ENCODE peak calls at places on chromosome 12, in eight cellular contexts. One of them, this sample, is unnamed.

GRCh38 chr12:21577516-21577915 is 27.1 kb downstream of the GYS2 start:
- DNase-seq in upper lobe of right lung: no peak
- DNase-seq in thoracic aorta: no peak
- DNase-seq in caudate nucleus: no peak
- DNase-seq in Peyer's patch: no peak
- DNase-seq in psoas muscle: no peak
- DNase-seq in Karpas-422: no peak
- DNase-seq in WERI-Rb-1: no peak
- DNase-seq in this sample: no peak

GRCh38 chr12:94706250-94706661 is 55.9 kb upstream of the TMCC3 start:
- DNase-seq in psoas muscle: no peak
- DNase-seq in upper lobe of right lung: no peak
- DNase-seq in WERI-Rb-1: no peak
- DNase-seq in Peyer's patch: no peak
- DNase-seq in thoracic aorta: no peak
- DNase-seq in Karpas-422: no peak
- DNase-seq in caudate nucleus: no peak
- DNase-seq in this sample: no peak

GRCh38 chr12:18799561-18799960 is 61.6 kb downstream of the CAPZA3 start:
- DNase-seq in caudate nucleus: no peak
- DNase-seq in psoas muscle: no peak
- DNase-seq in Peyer's patch: no peak
- DNase-seq in Karpas-422: no peak
- DNase-seq in thoracic aorta: no peak
- DNase-seq in WERI-Rb-1: no peak
- DNase-seq in upper lobe of right lung: no peak
- DNase-seq in this sample: no peak

GRCh38 chr12:68374315-68374982 is 42.3 kb upstream of the MDM1 start:
- DNase-seq in thoracic aorta: no peak
- DNase-seq in caudate nucleus: no peak
- DNase-seq in Karpas-422: no peak
- DNase-seq in psoas muscle: no peak
- DNase-seq in upper lobe of right lung: no peak
- DNase-seq in WERI-Rb-1: no peak
- DNase-seq in Peyer's patch: no peak
- DNase-seq in this sample: no peak

GRCh38 chr12:6925543-6926279 is 2.0 kb upstream of the ATN1 start:
- DNase-seq in psoas muscle: peak; percentile 81
- DNase-seq in Karpas-422: peak; percentile 52
- DNase-seq in caudate nucleus: peak; percentile 50
- DNase-seq in upper lobe of right lung: peak; percentile 82
- DNase-seq in Peyer's patch: no peak
- DNase-seq in thoracic aorta: no peak
- DNase-seq in WERI-Rb-1: no peak
- DNase-seq in this sample: peak; percentile 96

GRCh38 chr12:51391047-51391837 is at the start of gene GALNT6:
- DNase-seq in WERI-Rb-1: peak; percentile 55
- DNase-seq in Peyer's patch: peak; percentile 83
- DNase-seq in thoracic aorta: no peak
- DNase-seq in upper lobe of right lung: peak; percentile 79
- DNase-seq in caudate nucleus: no peak
- DNase-seq in Karpas-422: peak; percentile 89
- DNase-seq in psoas muscle: no peak
- DNase-seq in this sample: peak; percentile 95

GRCh38 chr12:128056299-128056885 is 210.6 kb upstream of the TMEM132C start:
- DNase-seq in psoas muscle: no peak
- DNase-seq in caudate nucleus: no peak
- DNase-seq in upper lobe of right lung: no peak
- DNase-seq in Karpas-422: no peak
- DNase-seq in WERI-Rb-1: peak; percentile 16
- DNase-seq in thoracic aorta: no peak
- DNase-seq in Peyer's patch: no peak
- DNase-seq in this sample: peak; percentile 90

GRCh38 chr12:26832817-26833691 is at the start of gene ITPR2:
- DNase-seq in WERI-Rb-1: peak; percentile 96
- DNase-seq in thoracic aorta: peak; percentile 77
- DNase-seq in caudate nucleus: peak; percentile 85
- DNase-seq in upper lobe of right lung: peak; percentile 98
- DNase-seq in Peyer's patch: peak; percentile 96
- DNase-seq in Karpas-422: peak; percentile 98
- DNase-seq in psoas muscle: peak; percentile 96
- DNase-seq in this sample: peak; percentile 99

GRCh38 chr12:11598900-11599299 is 50.6 kb upstream of the ETV6 start:
- DNase-seq in caudate nucleus: no peak
- DNase-seq in psoas muscle: no peak
- DNase-seq in Karpas-422: no peak
- DNase-seq in upper lobe of right lung: no peak
- DNase-seq in thoracic aorta: no peak
- DNase-seq in WERI-Rb-1: no peak
- DNase-seq in Peyer's patch: no peak
- DNase-seq in this sample: no peak

GRCh38 chr12:103800252-103800771 is 40.7 kb downstream of the NT5DC3 start:
- DNase-seq in Karpas-422: no peak
- DNase-seq in psoas muscle: peak; percentile 79
- DNase-seq in thoracic aorta: no peak
- DNase-seq in Peyer's patch: no peak
- DNase-seq in caudate nucleus: peak; percentile 26
- DNase-seq in WERI-Rb-1: no peak
- DNase-seq in upper lobe of right lung: no peak
- DNase-seq in this sample: peak; percentile 38

GRCh38 chr12:88925370-88925915 is 345.2 kb upstream of the KITLG start:
- DNase-seq in Karpas-422: no peak
- DNase-seq in Peyer's patch: no peak
- DNase-seq in upper lobe of right lung: no peak
- DNase-seq in WERI-Rb-1: no peak
- DNase-seq in thoracic aorta: no peak
- DNase-seq in psoas muscle: no peak
- DNase-seq in caudate nucleus: no peak
- DNase-seq in this sample: no peak

GRCh38 chr12:38892090-38892786 is 13.2 kb downstream of the CPNE8 start:
- DNase-seq in thoracic aorta: no peak
- DNase-seq in upper lobe of right lung: no peak
- DNase-seq in caudate nucleus: no peak
- DNase-seq in Karpas-422: no peak
- DNase-seq in psoas muscle: no peak
- DNase-seq in WERI-Rb-1: no peak
- DNase-seq in Peyer's patch: no peak
- DNase-seq in this sample: no peak

GRCh38 chr12:43069768-43070221 is 480.2 kb upstream of the PRICKLE1 start:
- DNase-seq in psoas muscle: peak; percentile 59
- DNase-seq in WERI-Rb-1: no peak
- DNase-seq in Peyer's patch: no peak
- DNase-seq in caudate nucleus: no peak
- DNase-seq in upper lobe of right lung: no peak
- DNase-seq in thoracic aorta: no peak
- DNase-seq in Karpas-422: no peak
- DNase-seq in this sample: no peak

GRCh38 chr12:12736759-12737676 is 19.9 kb downstream of the CDKN1B start:
- DNase-seq in psoas muscle: no peak
- DNase-seq in Peyer's patch: peak; percentile 53
- DNase-seq in thoracic aorta: no peak
- DNase-seq in WERI-Rb-1: no peak
- DNase-seq in caudate nucleus: no peak
- DNase-seq in Karpas-422: peak; percentile 75
- DNase-seq in upper lobe of right lung: no peak
- DNase-seq in this sample: no peak

GRCh38 chr12:99147150-99147549 is 500.4 kb upstream of the GARIN6 start:
- DNase-seq in Peyer's patch: no peak
- DNase-seq in WERI-Rb-1: no peak
- DNase-seq in psoas muscle: no peak
- DNase-seq in caudate nucleus: no peak
- DNase-seq in thoracic aorta: no peak
- DNase-seq in upper lobe of right lung: no peak
- DNase-seq in Karpas-422: peak; percentile 58
- DNase-seq in this sample: no peak

GRCh38 chr12:104049278-104050257 is at the start of gene GLT8D2:
- DNase-seq in WERI-Rb-1: no peak
- DNase-seq in upper lobe of right lung: peak; percentile 71
- DNase-seq in psoas muscle: peak; percentile 76
- DNase-seq in Peyer's patch: no peak
- DNase-seq in thoracic aorta: no peak
- DNase-seq in caudate nucleus: no peak
- DNase-seq in Karpas-422: no peak
- DNase-seq in this sample: peak; percentile 92

GRCh38 chr12:68617160-68617926 is 6.6 kb downstream of the RAP1B start:
- DNase-seq in upper lobe of right lung: no peak
- DNase-seq in thoracic aorta: no peak
- DNase-seq in Peyer's patch: no peak
- DNase-seq in psoas muscle: no peak
- DNase-seq in Karpas-422: peak; percentile 23
- DNase-seq in caudate nucleus: no peak
- DNase-seq in WERI-Rb-1: no peak
- DNase-seq in this sample: no peak

GRCh38 chr12:120241561-120242274 is 23.8 kb downstream of the PXN start:
- DNase-seq in Peyer's patch: no peak
- DNase-seq in Karpas-422: no peak
- DNase-seq in WERI-Rb-1: no peak
- DNase-seq in caudate nucleus: no peak
- DNase-seq in psoas muscle: no peak
- DNase-seq in thoracic aorta: no peak
- DNase-seq in upper lobe of right lung: no peak
- DNase-seq in this sample: no peak

GRCh38 chr12:120238839-120239445 is 26.6 kb downstream of the PXN start:
- DNase-seq in thoracic aorta: no peak
- DNase-seq in WERI-Rb-1: no peak
- DNase-seq in upper lobe of right lung: no peak
- DNase-seq in Peyer's patch: no peak
- DNase-seq in psoas muscle: no peak
- DNase-seq in Karpas-422: no peak
- DNase-seq in caudate nucleus: no peak
- DNase-seq in this sample: no peak

GRCh38 chr12:120240495-120240833 is 25.1 kb downstream of the PXN start:
- DNase-seq in upper lobe of right lung: no peak
- DNase-seq in Peyer's patch: no peak
- DNase-seq in caudate nucleus: no peak
- DNase-seq in WERI-Rb-1: no peak
- DNase-seq in Karpas-422: no peak
- DNase-seq in thoracic aorta: no peak
- DNase-seq in psoas muscle: no peak
- DNase-seq in this sample: no peak

GRCh38 chr12:120238224-120238616 is 27.3 kb downstream of the PXN start:
- DNase-seq in psoas muscle: no peak
- DNase-seq in upper lobe of right lung: no peak
- DNase-seq in WERI-Rb-1: no peak
- DNase-seq in Karpas-422: no peak
- DNase-seq in Peyer's patch: no peak
- DNase-seq in caudate nucleus: no peak
- DNase-seq in thoracic aorta: no peak
- DNase-seq in this sample: no peak

DNA sequence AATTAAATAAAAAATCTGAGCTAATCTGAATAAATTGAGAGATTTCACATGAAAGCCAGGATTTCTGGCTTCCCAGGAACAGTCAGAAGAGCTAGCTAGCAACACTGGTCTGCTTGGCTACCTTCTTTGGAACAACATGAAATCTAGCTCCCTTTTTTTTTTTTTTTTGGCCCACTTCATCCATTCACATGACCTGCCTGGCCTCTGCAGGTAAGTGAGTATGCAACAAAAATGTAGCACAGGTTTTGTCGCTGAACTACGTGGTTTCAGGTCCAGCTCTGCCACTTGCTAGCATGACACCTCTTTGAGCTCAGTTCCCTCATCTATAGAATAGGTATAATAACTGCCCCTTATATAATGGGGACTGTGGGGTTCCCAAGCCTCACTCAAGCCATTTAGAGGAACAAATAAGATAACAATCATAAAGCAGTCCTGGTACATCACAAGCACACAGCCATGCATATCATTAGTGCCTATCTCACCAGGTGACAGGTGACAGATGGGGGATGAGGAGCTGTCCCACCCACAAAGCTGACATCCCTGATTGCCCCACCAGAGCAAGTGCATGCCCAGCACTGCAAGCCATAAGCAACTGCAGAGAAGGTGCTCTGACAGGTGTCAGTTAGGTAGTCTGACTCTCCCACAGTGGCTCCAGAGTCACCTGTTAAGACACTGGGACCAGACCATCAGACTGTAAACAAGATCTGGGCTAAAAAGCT is 25.6 kb downstream of the PXN start:
- DNase-seq in caudate nucleus: no peak
- DNase-seq in thoracic aorta: no peak
- DNase-seq in psoas muscle: no peak
- DNase-seq in Karpas-422: no peak
- DNase-seq in WERI-Rb-1: no peak
- DNase-seq in Peyer's patch: no peak
- DNase-seq in upper lobe of right lung: no peak
- DNase-seq in this sample: no peak
- H3K27ac ChIP-seq in caudate nucleus: no peak overlapping the region
- H3K27ac ChIP-seq in thoracic aorta: no peak overlapping the region
- H3K27ac ChIP-seq in psoas muscle: peak overlapping the region; percentile 99
- H3K27ac ChIP-seq in Karpas-422: no peak overlapping the region
- H3K27ac ChIP-seq in WERI-Rb-1: no peak overlapping the region
- H3K27ac ChIP-seq in Peyer's patch: peak overlapping the region; percentile 54
- H3K27ac ChIP-seq in upper lobe of right lung: peak overlapping the region; percentile 53
- H3K27ac ChIP-seq in this sample: no peak overlapping the region

GRCh38 chr12:53624453-53624852 is 1.7 kb downstream of the ATF7 start:
- DNase-seq in thoracic aorta: no peak
- DNase-seq in WERI-Rb-1: no peak
- DNase-seq in Karpas-422: peak; percentile 59
- DNase-seq in caudate nucleus: no peak
- DNase-seq in upper lobe of right lung: no peak
- DNase-seq in Peyer's patch: no peak
- DNase-seq in psoas muscle: no peak
- DNase-seq in this sample: no peak
- H3K27ac ChIP-seq in thoracic aorta: peak overlapping the region; percentile 4
- H3K27ac ChIP-seq in WERI-Rb-1: no peak overlapping the region
- H3K27ac ChIP-seq in Karpas-422: peak overlapping the region; percentile 85
- H3K27ac ChIP-seq in caudate nucleus: peak overlapping the region; percentile 99
- H3K27ac ChIP-seq in upper lobe of right lung: peak overlapping the region; percentile 98
- H3K27ac ChIP-seq in Peyer's patch: peak overlapping the region; percentile 89
- H3K27ac ChIP-seq in psoas muscle: peak overlapping the region; percentile 95
- H3K27ac ChIP-seq in this sample: no peak overlapping the region

DNA sequence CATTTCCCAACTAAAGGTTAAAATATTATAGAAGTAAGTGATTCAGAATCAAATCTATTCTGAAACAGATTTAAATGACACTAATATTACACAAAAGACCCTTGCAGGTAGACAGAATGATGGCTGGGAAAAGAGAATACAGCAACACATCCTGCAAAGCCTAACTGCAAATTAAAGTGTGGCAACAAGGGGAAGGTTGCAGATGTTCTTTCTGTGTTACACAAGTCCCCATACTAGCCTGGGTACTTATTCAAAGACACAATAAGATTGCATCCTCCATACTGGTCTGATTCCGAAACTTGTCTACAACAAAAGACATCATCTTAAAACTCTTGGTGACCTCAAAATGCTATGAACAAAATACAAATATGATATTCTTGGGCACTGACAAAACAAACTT is 50.5 kb downstream of the R3HDM2 start:
- DNase-seq in upper lobe of right lung: no peak
- DNase-seq in Peyer's patch: no peak
- DNase-seq in thoracic aorta: no peak
- DNase-seq in WERI-Rb-1: no peak
- DNase-seq in caudate nucleus: no peak
- DNase-seq in psoas muscle: no peak
- DNase-seq in Karpas-422: no peak
- DNase-seq in this sample: no peak
- H3K27ac ChIP-seq in upper lobe of right lung: no peak overlapping the region
- H3K27ac ChIP-seq in Peyer's patch: no peak overlapping the region
- H3K27ac ChIP-seq in thoracic aorta: no peak overlapping the region
- H3K27ac ChIP-seq in WERI-Rb-1: no peak overlapping the region
- H3K27ac ChIP-seq in caudate nucleus: no peak overlapping the region
- H3K27ac ChIP-seq in psoas muscle: no peak overlapping the region
- H3K27ac ChIP-seq in Karpas-422: no peak overlapping the region
- H3K27ac ChIP-seq in this sample: no peak overlapping the region

GRCh38 chr12:25052191-25053020 is 103.5 kb upstream of the BCAT1 start:
- DNase-seq in caudate nucleus: peak; percentile 9
- DNase-seq in WERI-Rb-1: no peak
- DNase-seq in thoracic aorta: no peak
- DNase-seq in psoas muscle: no peak
- DNase-seq in Karpas-422: peak; percentile 97
- DNase-seq in Peyer's patch: peak; percentile 67
- DNase-seq in upper lobe of right lung: no peak
- DNase-seq in this sample: peak; percentile 49
- H3K27ac ChIP-seq in caudate nucleus: no peak overlapping the region
- H3K27ac ChIP-seq in WERI-Rb-1: no peak overlapping the region
- H3K27ac ChIP-seq in thoracic aorta: no peak overlapping the region
- H3K27ac ChIP-seq in psoas muscle: no peak overlapping the region
- H3K27ac ChIP-seq in Karpas-422: peak overlapping the region; percentile 100
- H3K27ac ChIP-seq in Peyer's patch: peak overlapping the region; percentile 74
- H3K27ac ChIP-seq in upper lobe of right lung: peak overlapping the region; percentile 81
- H3K27ac ChIP-seq in this sample: no peak overlapping the region